ENCODE peak calls at places on chromosomes 11 and 22, in five cellular contexts. C is mucosa of descending colon; H is CD8-positive, alpha-beta T cell; Z is left ventricle myocardium inferior; N is spleen. O is an unnamed sample.

GRCh38 chr11:75697906-75698563 is 19.6 kb upstream of the MOGAT2 start:
- DNase-seq in C (no peak), H (no peak), Z (no peak), N (no peak), O (no peak)

GRCh38 chr11:104690243-104690642 is 208.0 kb downstream of the CASP12 start:
- DNase-seq in C (no peak), H (no peak), Z (no peak), N (no peak), O (no peak)

GRCh38 chr11:96217206-96217605 is 125.8 kb downstream of the MAML2 start:
- DNase-seq in C (no peak), H (no peak), Z (no peak), N (no peak), O (no peak)

GRCh38 chr22:40177738-40178416 is at the start of gene TNRC6B:
- DNase-seq in C (peak; percentile 89), H (peak; percentile 61), Z (peak; percentile 31), N (peak; percentile 76), O (peak; percentile 88)

GRCh38 chr11:83858694-83859093 is 572.5 kb upstream of the CCDC90B start:
- DNase-seq in C (no peak), H (no peak), Z (no peak), N (no peak), O (no peak)

GRCh38 chr11:10498426-10499250 is 42.3 kb downstream of the RNF141 start:
- DNase-seq in C (no peak), H (no peak), Z (no peak), N (no peak), O (no peak)

GRCh38 chr11:83819936-83820549 is 533.9 kb upstream of the CCDC90B start:
- DNase-seq in C (peak; percentile 21), H (no peak), Z (no peak), N (no peak), O (no peak)

GRCh38 chr11:27717377-27717776 is 17.1 kb upstream of the BDNF start:
- DNase-seq in C (no peak), H (no peak), Z (no peak), N (no peak), O (no peak)

GRCh38 chr11:8207080-8208000 is 38.5 kb upstream of the RIC3 start:
- DNase-seq in C (no peak), H (no peak), Z (no peak), N (no peak), O (no peak)

GRCh38 chr11:47616726-47617416 is 22.7 kb upstream of the C1QTNF4 start:
- DNase-seq in C (peak; percentile 65), H (no peak), Z (no peak), N (no peak), O (no peak)

GRCh38 chr11:29272019-29272654 is 744.7 kb downstream of the KCNA4 start:
- DNase-seq in C (no peak), H (no peak), Z (no peak), N (no peak), O (no peak)

GRCh38 chr22:29536411-29536810 is 17.1 kb downstream of the THOC5 start:
- DNase-seq in C (no peak), H (no peak), Z (no peak), N (peak; percentile 15), O (no peak)
- H3K9me3 ChIP-seq in C (no peaks in the 10 kb centered on the region), H (no peaks in the 10 kb centered on the region), Z (no peaks in the 10 kb centered on the region), N (no peaks in the 10 kb centered on the region), O (no peaks in the 10 kb centered on the region)

GRCh38 chr11:77083553-77084245 is 16.9 kb downstream of the CAPN5 start:
- DNase-seq in C (no peak), H (no peak), Z (no peak), N (peak; percentile 70), O (peak; percentile 8)
- H3K4me1 ChIP-seq in C (peaks cover 80% of the 10 kb centered on the region), H (peaks cover 25% of the 10 kb centered on the region), Z (peaks cover 22% of the 10 kb centered on the region), N (peaks cover 17% of the 10 kb centered on the region), O (peaks cover 5% of the 10 kb centered on the region)

DNA sequence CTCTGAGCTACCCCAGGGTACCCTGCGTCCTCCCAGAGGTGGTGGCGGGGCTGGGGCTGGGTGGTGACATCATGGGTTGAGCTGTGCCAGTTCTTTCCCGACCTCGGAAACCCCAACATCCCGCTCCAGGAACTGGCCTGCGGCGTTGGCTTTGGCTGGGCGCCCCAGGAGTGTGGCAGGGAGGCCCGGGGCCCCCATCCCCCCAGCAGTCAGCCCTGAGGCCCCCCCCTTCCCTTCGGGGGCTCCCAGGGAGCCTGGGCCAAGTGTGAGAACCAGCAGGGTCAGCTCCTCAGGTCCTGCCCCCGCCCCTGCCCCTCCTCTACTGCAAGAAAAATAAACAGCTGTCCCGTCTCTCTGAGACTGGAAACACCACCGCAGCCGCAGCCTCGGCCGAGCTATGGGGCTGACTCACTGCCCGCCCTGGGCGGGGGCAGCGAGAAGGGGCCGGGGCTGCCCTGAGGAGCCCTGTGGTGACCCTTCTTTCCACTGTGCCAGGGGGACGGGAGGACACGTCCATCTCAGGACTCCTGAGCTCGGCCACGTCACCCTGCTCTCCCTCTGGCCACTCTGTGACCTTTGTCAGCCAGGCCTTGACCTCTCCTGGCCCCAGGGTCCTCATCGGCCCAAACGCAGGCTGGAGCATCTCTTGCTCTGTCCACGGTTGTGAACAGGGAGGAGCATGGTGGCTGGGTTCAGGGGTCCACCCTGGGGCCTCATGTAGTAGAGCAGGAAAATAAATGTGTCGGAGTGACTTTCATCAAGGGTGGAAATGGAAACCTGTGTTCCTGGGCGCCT is 73.4 kb downstream of the WNT7B start:
- DNase-seq in C (peak; percentile 9), H (no peak), Z (no peak), N (no peak), O (no peak)
- H3K4me3 ChIP-seq in C (no peak overlapping the region), H (no peak overlapping the region), Z (no peak overlapping the region), N (no peak overlapping the region), O (no peak overlapping the region)

DNA sequence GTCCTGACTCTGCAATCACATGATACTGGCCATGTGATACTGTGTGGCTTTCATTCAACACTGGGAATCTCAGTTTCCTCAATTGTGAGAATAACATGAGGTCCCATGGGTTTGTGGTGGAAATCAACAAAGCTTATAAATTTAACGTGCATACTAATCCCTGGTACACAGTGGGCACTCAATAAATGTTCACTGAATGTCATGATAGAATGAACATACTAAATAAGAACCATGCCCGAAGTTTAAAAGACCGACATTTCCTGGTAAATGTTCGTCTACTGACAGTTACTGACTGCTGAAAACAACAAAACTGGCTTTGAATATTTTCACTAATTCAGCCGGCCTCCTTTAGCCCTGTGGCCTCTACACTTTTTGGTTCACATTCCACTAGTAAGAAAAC is 62.3 kb upstream of the CCT8L2 start:
- DNase-seq in C (no peak), H (no peak), Z (no peak), N (no peak), O (no peak)
- H3K9me3 ChIP-seq in C (peaks cover 48% of the 10 kb centered on the region), H (no peaks in the 10 kb centered on the region), Z (peaks cover 31% of the 10 kb centered on the region), N (peaks cover 17% of the 10 kb centered on the region), O (no peaks in the 10 kb centered on the region)

O was measured in gastrocnemius medialis.